ENCODE peak calls at places on chromosomes 2 and 18, in nine cellular contexts. E is mesothelial cell of epicardium, W is psoas muscle, A is astrocyte, T is tibial artery, C is astrocyte of the spinal cord, N is HFFc6, D is SK-N-SH, M is GM13976. G is an unnamed sample.

GRCh38 chr18:50696436-50696835 is 123.4 kb downstream of the MRO start:
- DNase-seq in E (no peak), W (no peak), A (no peak), T (no peak), C (no peak), N (no peak), D (no peak), M (no peak), G (no peak)

GRCh38 chr2:33491685-33492084 is 15.2 kb downstream of the RASGRP3 start:
- DNase-seq in E (no peak), W (no peak), A (no peak), T (no peak), C (no peak), N (no peak), D (no peak), M (no peak), G (no peak)

GRCh38 chr18:35573531-35573930 is 8.0 kb upstream of the GALNT1 start:
- DNase-seq in E (no peak), W (no peak), A (no peak), T (no peak), C (no peak), N (no peak), D (no peak), M (no peak), G (no peak)

GRCh38 chr2:204468689-204469429 is 76.4 kb upstream of the PARD3B start:
- DNase-seq in E (no peak), W (no peak), A (peak), T (peak), C (peak), N (peak), D (no peak), M (no peak), G (peak)

GRCh38 chr2:75561566-75562512 is 1.1 kb upstream of the EVA1A start:
- DNase-seq in E (no peak), W (no peak), A (peak), T (no peak), C (peak), N (peak), D (no peak), M (peak), G (no peak)

GRCh38 chr2:132469095-132469494 is 52.5 kb downstream of the GPR39 start:
- DNase-seq in E (no peak), W (no peak), A (no peak), T (no peak), C (no peak), N (no peak), D (no peak), M (no peak), G (no peak)

GRCh38 chr18:45801396-45802004 is 24.0 kb upstream of the SIGLEC15 start:
- DNase-seq in E (no peak), W (no peak), A (no peak), T (no peak), C (no peak), N (no peak), D (no peak), M (no peak), G (no peak)

GRCh38 chr2:25401307-25402021 is 59.7 kb upstream of the DNMT3A start:
- DNase-seq in E (no peak), W (no peak), A (no peak), T (no peak), C (no peak), N (no peak), D (no peak), M (no peak), G (no peak)

GRCh38 chr2:147365577-147365976 is 479.3 kb upstream of the ACVR2A start:
- DNase-seq in E (no peak), W (no peak), A (no peak), T (no peak), C (no peak), N (no peak), D (no peak), M (no peak), G (no peak)

GRCh38 chr18:76672627-76673026 is 149.7 kb upstream of the ZNF236 start:
- DNase-seq in E (no peak), W (no peak), A (peak), T (no peak), C (peak), N (peak), D (no peak), M (no peak), G (no peak)

GRCh38 chr2:201709747-201710146 is 11.3 kb upstream of the MPP4 start:
- DNase-seq in E (no peak), W (no peak), A (peak), T (no peak), C (no peak), N (no peak), D (no peak), M (no peak), G (no peak)

GRCh38 chr2:111044066-111044465 is 76.6 kb upstream of the BCL2L11 start:
- DNase-seq in E (no peak), W (no peak), A (no peak), T (no peak), C (no peak), N (no peak), D (no peak), M (no peak), G (no peak)
- TF ChIP-seq CTCF in E (no peak), W (no peak), A (no peak), T (no peak), C (no peak), N (no peak), D (no peak), M (no peak), G (no peak)

GRCh38 chr2:120205901-120206581 is 17.2 kb downstream of the TMEM185B start:
- DNase-seq in E (no peak), W (no peak), A (no peak), T (no peak), C (no peak), N (no peak), D (peak), M (peak), G (no peak)
- TF ChIP-seq CTCF in E (peak), W (peak), A (no peak), T (peak), C (peak), N (peak), D (peak), M (peak), G (peak)

GRCh38 chr2:61433606-61434005 is 37.3 kb downstream of the USP34 start:
- DNase-seq in E (no peak), W (no peak), A (no peak), T (no peak), C (no peak), N (no peak), D (no peak), M (no peak), G (no peak)
- TF ChIP-seq CTCF in E (no peak), W (no peak), A (no peak), T (no peak), C (no peak), N (no peak), D (no peak), M (no peak), G (no peak)

GRCh38 chr18:63979409-63979908 is 9.6 kb downstream of the SERPINB8 start:
- DNase-seq in E (peak), W (no peak), A (peak), T (peak), C (peak), N (peak), D (peak), M (peak), G (peak)

GRCh38 chr18:63971320-63972071 is 1.6 kb downstream of the SERPINB8 start:
- DNase-seq in E (no peak), W (no peak), A (peak), T (no peak), C (no peak), N (no peak), D (no peak), M (no peak), G (no peak)

GRCh38 chr18:63977040-63977439 is 7.2 kb downstream of the SERPINB8 start:
- DNase-seq in E (no peak), W (no peak), A (no peak), T (no peak), C (no peak), N (no peak), D (no peak), M (no peak), G (no peak)

GRCh38 chr18:63974991-63975390 is 5.1 kb downstream of the SERPINB8 start:
- DNase-seq in E (no peak), W (no peak), A (no peak), T (no peak), C (peak), N (peak), D (no peak), M (no peak), G (no peak)

GRCh38 chr18:63975632-63976031 is 5.8 kb downstream of the SERPINB8 start:
- DNase-seq in E (no peak), W (no peak), A (no peak), T (no peak), C (no peak), N (no peak), D (no peak), M (no peak), G (no peak)
- TF ChIP-seq CTCF in E (no peak), W (no peak), A (no peak), T (no peak), C (no peak), N (no peak), D (no peak), M (no peak), G (no peak)

DNA sequence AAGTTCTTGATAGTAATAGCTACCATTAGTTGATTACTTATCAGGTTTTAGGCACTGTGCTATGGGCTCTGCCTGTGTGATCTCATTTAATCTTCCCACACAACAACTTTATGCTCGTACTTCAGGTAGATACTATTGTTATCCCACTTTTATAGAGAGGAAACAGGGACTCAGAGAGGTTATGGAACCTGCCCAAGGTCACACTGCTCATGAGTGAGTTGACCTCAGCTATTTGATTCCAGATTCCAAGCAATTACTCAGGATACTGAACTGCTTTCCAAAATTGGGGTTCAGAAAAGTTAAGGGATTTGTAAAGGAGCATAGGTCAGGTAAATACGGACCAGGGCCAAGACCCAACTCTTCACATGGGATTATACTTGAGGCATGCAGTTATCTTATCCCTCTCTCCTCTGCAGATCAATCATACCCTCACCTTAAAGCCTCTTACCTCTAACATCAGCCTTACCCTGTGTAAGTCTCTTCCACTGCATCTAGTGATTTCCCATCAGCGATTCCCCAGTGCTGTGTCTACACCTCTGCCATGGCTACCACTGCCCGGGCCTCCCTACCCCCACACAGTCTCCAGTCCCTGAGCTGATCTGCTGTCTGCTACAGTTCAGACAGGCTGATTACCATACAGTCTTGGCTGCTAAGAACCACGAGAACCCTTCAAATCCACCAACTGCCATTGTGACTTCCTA is 74.4 kb downstream of the ANTXR1 start:
- DNase-seq in E (no peak), W (no peak), A (no peak), T (no peak), C (no peak), N (no peak), D (no peak), M (no peak), G (no peak)
- TF ChIP-seq CTCF in E (no peak), W (no peak), A (no peak), T (no peak), C (no peak), N (no peak), D (no peak), M (no peak), G (no peak)

GRCh38 chr2:11493282-11493681 is 27.3 kb upstream of the E2F6 start:
- DNase-seq in E (no peak), W (no peak), A (no peak), T (no peak), C (no peak), N (no peak), D (no peak), M (no peak), G (no peak)

GRCh38 chr2:11496311-11496710 is 30.4 kb upstream of the E2F6 start:
- DNase-seq in E (no peak), W (no peak), A (no peak), T (no peak), C (no peak), N (no peak), D (no peak), M (no peak), G (no peak)

GRCh38 chr2:11495844-11496271 is 29.9 kb upstream of the E2F6 start:
- DNase-seq in E (no peak), W (no peak), A (no peak), T (no peak), C (no peak), N (no peak), D (no peak), M (no peak), G (no peak)

GRCh38 chr2:11492720-11493119 is 26.8 kb upstream of the E2F6 start:
- DNase-seq in E (no peak), W (no peak), A (no peak), T (no peak), C (no peak), N (no peak), D (peak), M (no peak), G (no peak)

DNA sequence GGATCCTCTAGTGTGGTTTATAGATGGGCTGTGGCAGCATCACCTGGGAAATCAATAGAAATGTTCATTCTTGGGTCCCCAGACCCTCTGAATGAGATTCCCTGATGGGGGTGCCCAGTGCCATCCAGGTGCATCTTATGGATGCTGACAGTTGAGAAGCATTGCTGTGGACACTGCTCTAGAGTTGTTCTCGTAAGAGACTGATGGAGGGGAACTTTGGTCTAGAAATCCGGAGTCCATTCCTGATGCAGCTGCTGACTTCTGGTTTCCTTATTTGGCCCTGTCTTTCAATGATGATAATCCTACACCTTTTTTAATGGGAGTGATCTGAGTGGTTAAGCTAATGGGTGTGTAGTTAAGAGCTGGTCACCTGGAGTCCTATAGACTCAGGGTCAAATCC is 28.3 kb upstream of the E2F6 start:
- DNase-seq in E (no peak), W (no peak), A (no peak), T (no peak), C (no peak), N (no peak), D (no peak), M (no peak), G (no peak)
- TF ChIP-seq CTCF in E (no peak), W (no peak), A (no peak), T (no peak), C (no peak), N (no peak), D (no peak), M (no peak), G (no peak)

DNA sequence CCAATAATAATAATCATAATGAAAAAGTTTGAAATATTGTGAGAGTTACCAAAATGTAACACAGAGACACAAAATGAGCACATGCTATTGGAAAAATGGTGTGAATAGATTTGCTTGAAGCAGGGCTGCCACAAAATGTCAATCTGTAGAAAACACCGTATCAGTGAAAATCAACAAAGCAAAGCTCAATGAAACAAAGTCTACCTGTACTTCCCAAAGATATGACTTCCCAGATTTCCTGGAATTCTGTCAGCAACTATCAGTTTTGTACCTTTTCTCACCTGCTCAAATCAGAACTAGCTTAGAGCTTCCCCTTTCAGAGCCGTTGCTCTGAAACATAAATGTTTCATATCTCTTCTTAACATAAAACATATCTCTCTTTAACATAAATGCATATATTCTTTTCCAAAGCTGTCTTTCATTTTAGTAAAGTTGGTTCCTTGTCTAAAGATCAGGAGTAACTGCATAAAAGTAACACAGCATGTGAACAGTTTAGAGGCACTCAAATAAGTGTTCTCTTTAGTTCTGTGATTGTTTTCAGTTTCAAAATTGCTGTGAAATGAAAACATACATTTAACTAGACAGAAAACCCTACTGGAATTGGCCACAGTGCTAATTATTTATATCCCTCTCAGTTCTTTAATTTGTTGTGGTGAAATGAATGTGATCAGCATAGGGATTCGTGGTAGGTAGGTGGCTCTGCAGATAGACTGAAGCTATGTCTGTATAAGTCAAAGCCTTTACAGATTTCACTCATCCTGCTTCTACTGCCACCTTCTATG is 262.5 kb downstream of the KCNJ3 start:
- DNase-seq in E (no peak), W (no peak), A (no peak), T (no peak), C (no peak), N (no peak), D (no peak), M (no peak), G (no peak)
- TF ChIP-seq CTCF in E (no peak), W (no peak), A (no peak), T (no peak), C (no peak), N (no peak), D (no peak), M (no peak), G (no peak)

GRCh38 chr2:173821451-173821850 is 143.7 kb downstream of the SP3 start:
- DNase-seq in E (no peak), W (no peak), A (no peak), T (no peak), C (no peak), N (no peak), D (no peak), M (no peak), G (no peak)

GRCh38 chr2:173818285-173818684 is 146.9 kb downstream of the SP3 start:
- DNase-seq in E (no peak), W (no peak), A (no peak), T (no peak), C (no peak), N (no peak), D (no peak), M (no peak), G (no peak)

GRCh38 chr2:173815778-173816177 is 149.4 kb downstream of the SP3 start:
- DNase-seq in E (no peak), W (no peak), A (no peak), T (no peak), C (no peak), N (no peak), D (no peak), M (no peak), G (no peak)

GRCh38 chr2:173814306-173814705 is 150.9 kb downstream of the SP3 start:
- DNase-seq in E (no peak), W (no peak), A (no peak), T (no peak), C (no peak), N (no peak), D (no peak), M (no peak), G (no peak)

DNA sequence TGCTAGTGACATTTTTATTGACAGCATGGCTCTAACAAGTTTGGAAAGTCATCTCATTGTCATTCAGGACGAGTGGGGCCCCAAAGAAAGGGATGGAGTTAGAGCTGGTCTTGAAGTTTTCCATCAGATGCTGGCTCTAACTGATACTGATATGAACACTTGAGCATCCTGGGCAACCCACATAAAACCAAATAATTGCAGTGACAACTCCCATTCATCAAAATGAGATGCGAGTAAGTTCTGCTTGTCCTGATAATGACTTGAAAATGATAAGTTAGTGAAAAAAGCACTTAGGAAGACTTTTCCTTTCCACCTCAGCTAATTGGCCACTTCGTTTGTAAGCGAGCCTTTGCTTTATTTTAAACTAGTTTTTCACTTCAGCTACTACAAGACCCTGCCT is 147.6 kb downstream of the SP3 start:
- DNase-seq in E (no peak), W (no peak), A (no peak), T (no peak), C (no peak), N (no peak), D (no peak), M (no peak), G (no peak)
- TF ChIP-seq CTCF in E (no peak), W (no peak), A (no peak), T (no peak), C (no peak), N (no peak), D (no peak), M (no peak), G (no peak)